ENCODE peak calls at places on chromosomes 3 and 15, in ten cellular contexts. C, T, M, Y, A, K, W, R, F and J are unnamed samples.

GRCh38 chr15:51171578-51171932 is 76.8 kb upstream of the TNFAIP8L3 start:
- DNase-seq in F (no peak), A (no peak), Y (no peak), K (no peak), M (no peak), T (no peak), W (no peak), C (no peak), R (no peak), J (no peak)

GRCh38 chr3:167736997-167737396 is 1.5 kb downstream of the SERPINI1 start:
- DNase-seq in K (no peak), R (no peak), C (no peak), T (no peak), M (no peak), A (no peak), W (no peak), Y (no peak), F (no peak), J (no peak)

GRCh38 chr3:132222868-132223538 is 94.2 kb upstream of the ACP3 start:
- DNase-seq in T (no peak), F (no peak), R (no peak), W (no peak), C (peak), M (no peak), A (no peak), K (no peak), Y (no peak), J (no peak)

GRCh38 chr3:160403796-160404510 is 4.5 kb downstream of the SMC4 start:
- DNase-seq in C (no peak), R (no peak), F (no peak), Y (peak), T (peak), A (no peak), M (no peak), W (no peak), K (no peak), J (no peak)

GRCh38 chr15:29440541-29440940 is 170.9 kb upstream of the NSMCE3 start:
- DNase-seq in F (no peak), T (no peak), M (no peak), C (no peak), W (no peak), Y (no peak), K (no peak), A (no peak), R (no peak), J (no peak)

GRCh38 chr15:72195101-72195511 is 2.5 kb downstream of the GRAMD2A start:
- DNase-seq in T (no peak), C (no peak), M (no peak), A (peak), R (no peak), W (no peak), Y (no peak), K (no peak), F (no peak), J (no peak)

GRCh38 chr3:16765661-16766060 is 119.1 kb upstream of the PLCL2 start:
- DNase-seq in A (no peak), R (no peak), Y (no peak), F (no peak), T (no peak), W (no peak), C (no peak), M (no peak), K (no peak), J (no peak)

GRCh38 chr3:178097576-178097975 is 438.7 kb upstream of the KCNMB2 start:
- DNase-seq in T (peak), K (no peak), C (no peak), M (no peak), Y (peak), A (no peak), W (no peak), F (no peak), R (no peak), J (peak)

GRCh38 chr3:126307591-126308393 is 49.4 kb downstream of the KLF15 start:
- DNase-seq in F (no peak), M (no peak), C (peak), Y (no peak), R (no peak), A (no peak), W (no peak), K (no peak), T (no peak), J (no peak)